ENCODE peak calls at places on chromosomes 11 and 22, in six cellular contexts. J, K, Y, V, Z and L are unnamed samples.

GRCh38 chr11:12353534-12353933 is 23.8 kb upstream of the PARVA start:
- DNase-seq in J (no peak), K (no peak), Y (no peak), V (no peak), Z (no peak), L (no peak)

GRCh38 chr11:2886191-2886894 is 768 bp upstream of the CDKN1C start:
- DNase-seq in J (no peak), K (no peak), Y (no peak), V (no peak), Z (no peak), L (no peak)

GRCh38 chr11:3037041-3037944 is 19.9 kb downstream of the CARS1 start:
- DNase-seq in J (peak; percentile 50), K (peak; percentile 14), Y (peak; percentile 59), V (no peak), Z (peak; percentile 72), L (peak; percentile 58)

GRCh38 chr22:29334696-29335344 is 19.3 kb upstream of the RASL10A start:
- DNase-seq in J (no peak), K (no peak), Y (no peak), V (no peak), Z (peak; percentile 90), L (no peak)

GRCh38 chr22:44880588-44881245 is 128.3 kb downstream of the ARHGAP8 start:
- DNase-seq in J (no peak), K (no peak), Y (no peak), V (peak; percentile 55), Z (no peak), L (no peak)

GRCh38 chr22:23263651-23264555 is 83.6 kb downstream of the BCR start:
- DNase-seq in J (no peak), K (peak; percentile 46), Y (no peak), V (no peak), Z (no peak), L (no peak)

GRCh38 chr11:33317662-33318061 is 60.5 kb downstream of the HIPK3 start:
- DNase-seq in J (no peak), K (no peak), Y (no peak), V (no peak), Z (no peak), L (no peak)

GRCh38 chr22:46040471-46041465 is 63.8 kb upstream of the WNT7B start:
- DNase-seq in J (no peak), K (no peak), Y (no peak), V (peak; percentile 69), Z (no peak), L (no peak)

GRCh38 chr22:47622541-47622940 is 860.1 kb downstream of the TBC1D22A start:
- DNase-seq in J (no peak), K (no peak), Y (no peak), V (no peak), Z (no peak), L (no peak)

GRCh38 chr11:10502770-10503169 is 38.2 kb downstream of the RNF141 start:
- DNase-seq in J (no peak), K (no peak), Y (no peak), V (no peak), Z (no peak), L (no peak)

GRCh38 chr11:47268448-47269001 is 1.4 kb upstream of the MADD start:
- DNase-seq in J (no peak), K (no peak), Y (no peak), V (no peak), Z (no peak), L (no peak)

GRCh38 chr22:43901976-43902643 is 10.3 kb upstream of the PNPLA5 start:
- DNase-seq in J (peak; percentile 9), K (no peak), Y (no peak), V (no peak), Z (no peak), L (no peak)

GRCh38 chr11:75510011-75510595 is 15.6 kb downstream of the GDPD5 start:
- DNase-seq in J (no peak), K (no peak), Y (no peak), V (no peak), Z (no peak), L (no peak)

GRCh38 chr11:119030029-119030328 is 698 bp downstream of the SLC37A4 start:
- DNase-seq in J (no peak), K (no peak), Y (no peak), V (no peak), Z (no peak), L (no peak)

GRCh38 chr11:31958086-31958735 is 132.7 kb upstream of the RCN1 start:
- DNase-seq in J (no peak), K (peak; percentile 17), Y (peak; percentile 77), V (no peak), Z (peak; percentile 77), L (no peak)

GRCh38 chr11:91768783-91769182 is 455.8 kb upstream of the FAT3 start:
- DNase-seq in J (no peak), K (no peak), Y (no peak), V (no peak), Z (no peak), L (no peak)

GRCh38 chr22:19723990-19724827 is 870 bp downstream of the GP1BB start:
- DNase-seq in J (no peak), K (no peak), Y (no peak), V (no peak), Z (no peak), L (no peak)

GRCh38 chr22:25666308-25666707 is 75.7 kb upstream of the MYO18B start:
- DNase-seq in J (no peak), K (no peak), Y (no peak), V (peak; percentile 76), Z (no peak), L (no peak)

GRCh38 chr11:128055576-128056217 is 531.7 kb downstream of the ETS1 start:
- DNase-seq in J (no peak), K (no peak), Y (no peak), V (no peak), Z (no peak), L (no peak)

GRCh38 chr22:47047321-47048122 is 285.1 kb downstream of the TBC1D22A start:
- DNase-seq in J (no peak), K (no peak), Y (no peak), V (no peak), Z (no peak), L (no peak)

GRCh38 chr11:12125609-12126149 is 15.3 kb downstream of the MICAL2 start:
- DNase-seq in J (no peak), K (no peak), Y (no peak), V (no peak), Z (no peak), L (no peak)

GRCh38 chr11:76380161-76380976 is 563 bp downstream of the THAP12 start:
- DNase-seq in J (no peak), K (peak; percentile 23), Y (peak; percentile 52), V (peak; percentile 78), Z (peak; percentile 44), L (no peak)

GRCh38 chr11:69981119-69981770 is 96.9 kb upstream of the ANO1 start:
- DNase-seq in J (no peak), K (no peak), Y (no peak), V (no peak), Z (no peak), L (no peak)

GRCh38 chr11:47184711-47185304 is 1.4 kb downstream of the PACSIN3 start:
- DNase-seq in J (no peak), K (no peak), Y (no peak), V (no peak), Z (no peak), L (no peak)

GRCh38 chr11:44007746-44008501 is 39.9 kb upstream of the ACCSL start:
- DNase-seq in J (no peak), K (no peak), Y (no peak), V (peak; percentile 56), Z (peak; percentile 26), L (no peak)

GRCh38 chr22:35961480-35961902 is 67.1 kb downstream of the RBFOX2 start:
- DNase-seq in J (peak; percentile 42), K (no peak), Y (no peak), V (no peak), Z (no peak), L (peak; percentile 22)

GRCh38 chr11:2586793-2587131 is 113.0 kb downstream of the KCNQ1OT1 start:
- DNase-seq in J (no peak), K (no peak), Y (peak; percentile 13), V (peak; percentile 65), Z (no peak), L (no peak)

GRCh38 chr11:67492801-67493547 is 10.1 kb downstream of the AIP start:
- DNase-seq in J (no peak), K (no peak), Y (no peak), V (no peak), Z (no peak), L (no peak)

GRCh38 chr11:74989269-74989655 is 529 bp downstream of the NEU3 start:
- DNase-seq in J (no peak), K (no peak), Y (peak; percentile 22), V (no peak), Z (peak; percentile 25), L (no peak)

GRCh38 chr11:88016392-88017020 is 158.7 kb downstream of the RAB38 start:
- DNase-seq in J (peak; percentile 71), K (peak; percentile 12), Y (peak; percentile 24), V (no peak), Z (peak; percentile 89), L (peak; percentile 17)

GRCh38 chr11:27456140-27456801 is 16.3 kb downstream of the LGR4 start:
- DNase-seq in J (peak; percentile 39), K (no peak), Y (no peak), V (no peak), Z (no peak), L (no peak)

GRCh38 chr22:32644252-32645100 is 157.0 kb upstream of the TIMP3 start:
- DNase-seq in J (no peak), K (no peak), Y (no peak), V (no peak), Z (peak; percentile 55), L (no peak)

GRCh38 chr11:87116185-87116584 is 78.5 kb downstream of the TMEM135 start:
- DNase-seq in J (no peak), K (no peak), Y (no peak), V (no peak), Z (no peak), L (no peak)

GRCh38 chr11:66281776-66282467 is 3.9 kb downstream of the CNIH2 start:
- DNase-seq in J (no peak), K (no peak), Y (no peak), V (no peak), Z (no peak), L (no peak)